ENCODE peak calls at places on chromosomes 3 and 15, in seven cellular contexts. J, C, P, U, I, O and Q are unnamed samples.
A peak's percentile ranks its signal among the peaks of the same experiment; 100 is the strongest.

GRCh38 chr15:57089815-57090214 is 171.4 kb downstream of the TCF12 start:
- DNase-seq in P (no peak), U (no peak), J (no peak), I (no peak), C (no peak), O (no peak), Q (no peak)

GRCh38 chr3:190003730-190004129 is 117.0 kb downstream of the P3H2 start:
- DNase-seq in J (no peak), C (no peak), U (no peak), I (peak; percentile 75), O (peak; percentile 93), P (peak; percentile 70), Q (no peak)

GRCh38 chr3:11643212-11644087 is at the start of gene VGLL4:
- DNase-seq in I (peak; percentile 95), C (peak; percentile 75), J (peak; percentile 92), O (peak; percentile 86), P (peak; percentile 73), U (peak; percentile 87), Q (peak; percentile 95)

GRCh38 chr3:195597848-195598247 is 14.1 kb upstream of the APOD start:
- DNase-seq in U (no peak), I (no peak), O (no peak), P (no peak), J (no peak), C (no peak), Q (no peak)

GRCh38 chr15:78956937-78957336 is 12.1 kb upstream of the CTSH start:
- DNase-seq in O (no peak), C (no peak), I (no peak), P (no peak), J (no peak), U (no peak), Q (no peak)

GRCh38 chr3:113436794-113437193 is 4.5 kb downstream of the CFAP44 start:
- DNase-seq in I (peak; percentile 81), U (no peak), O (peak; percentile 73), C (no peak), J (peak; percentile 14), P (no peak), Q (peak; percentile 46)

GRCh38 chr3:157789162-157789561 is 285.9 kb upstream of the VEPH1 start:
- DNase-seq in P (no peak), U (no peak), O (peak; percentile 87), I (no peak), C (no peak), J (no peak), Q (no peak)

GRCh38 chr3:194489736-194490612 is 3.2 kb upstream of the ATP13A3 start:
- DNase-seq in J (no peak), O (peak; percentile 17), I (peak; percentile 67), P (no peak), C (no peak), U (peak; percentile 54), Q (no peak)

GRCh38 chr3:129016366-129016724 is 15.2 kb downstream of the EFCC1 start:
- DNase-seq in C (peak; percentile 59), U (peak; percentile 90), I (no peak), J (no peak), P (peak; percentile 68), O (peak; percentile 30), Q (peak; percentile 44)

GRCh38 chr3:47380026-47380600 is 708 bp upstream of the PTPN23 start:
- DNase-seq in I (no peak), U (no peak), P (no peak), C (no peak), J (no peak), O (no peak), Q (no peak)
- H2AFZ ChIP-seq in I (peak overlapping the region; percentile 79), U (peak overlapping the region; percentile 67), P (peak overlapping the region; percentile 80), C (peak overlapping the region; percentile 56), J (peak overlapping the region; percentile 83), O (peak overlapping the region; percentile 79), Q (peak overlapping the region; percentile 38)

DNA sequence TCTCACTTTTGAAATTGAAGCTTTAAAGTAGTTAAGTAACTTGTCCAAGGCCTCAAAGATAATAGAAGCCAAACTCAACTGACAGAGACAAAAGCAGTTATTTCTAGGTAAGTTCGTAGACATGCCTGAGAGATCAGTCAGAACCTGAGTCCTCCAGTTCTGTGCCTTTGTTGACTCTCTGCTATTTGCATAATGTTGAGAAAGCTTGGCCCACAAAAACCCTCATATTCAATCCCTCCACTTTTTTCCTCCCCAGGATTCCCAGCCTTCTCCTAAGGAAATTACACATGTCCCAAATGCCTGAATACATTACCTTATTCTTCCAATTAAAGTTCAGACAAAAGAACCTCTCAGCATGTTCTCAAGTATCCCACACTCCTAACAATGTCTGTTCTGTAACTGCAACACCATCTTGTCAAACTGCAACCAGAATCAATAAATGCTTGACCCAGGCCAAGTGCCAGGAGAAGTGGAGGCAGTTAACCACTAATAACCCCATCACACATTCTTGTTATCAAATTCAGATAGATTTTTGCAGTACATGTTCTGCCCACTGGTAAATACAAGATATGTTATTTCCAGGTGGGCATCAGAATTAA is 217.8 kb downstream of the LRRC3B start:
- DNase-seq in U (no peak), I (no peak), P (no peak), C (no peak), O (no peak), J (peak; percentile 17), Q (no peak)
- H3K27ac ChIP-seq in U (no peak overlapping the region), I (no peak overlapping the region), P (no peak overlapping the region), C (no peak overlapping the region), O (no peak overlapping the region), J (no peak overlapping the region), Q (no peak overlapping the region)

DNA sequence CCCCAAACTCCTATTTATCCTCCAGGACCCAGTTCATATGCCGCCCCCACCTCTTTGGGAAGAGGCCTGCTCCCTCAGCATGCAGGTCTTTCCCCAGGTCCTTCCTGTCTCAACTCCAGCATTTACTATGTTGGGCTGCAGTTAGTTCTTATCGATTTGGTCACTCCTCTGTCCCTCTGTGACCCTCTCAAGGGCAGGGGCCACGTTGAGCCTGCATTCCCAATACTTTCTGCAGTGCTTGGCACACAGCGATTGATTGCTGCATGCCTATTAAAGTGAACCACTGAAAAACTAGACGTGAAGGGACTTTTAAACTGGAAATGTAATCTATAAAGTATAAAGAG is 321.8 kb upstream of the ICE2 start:
- DNase-seq in U (no peak), J (no peak), I (no peak), C (no peak), O (no peak), P (no peak), Q (no peak)
- H3K9me2 ChIP-seq in U (no peaks in the 10 kb centered on the region), J (no peaks in the 10 kb centered on the region), I (no peaks in the 10 kb centered on the region), C (no peaks in the 10 kb centered on the region), O (no peaks in the 10 kb centered on the region), P (no peaks in the 10 kb centered on the region), Q (no peaks in the 10 kb centered on the region)

GRCh38 chr3:156642750-156643728 is 31.4 kb upstream of the TIPARP start:
- DNase-seq in O (no peak), J (peak; percentile 14), U (no peak), I (peak; percentile 30), P (no peak), C (no peak), Q (no peak)
- H2AFZ ChIP-seq in O (no peak overlapping the region), J (peak overlapping the region; percentile 96), U (no peak overlapping the region), I (peak overlapping the region; percentile 70), P (no peak overlapping the region), C (peak overlapping the region; percentile 47), Q (no peak overlapping the region)

GRCh38 chr15:65792130-65792987 is at the start of gene DENND4A:
- DNase-seq in C (peak; percentile 97), O (peak; percentile 92), J (peak; percentile 99), I (peak; percentile 99), U (peak; percentile 98), P (peak; percentile 97), Q (peak; percentile 99)

GRCh38 chr15:65790692-65791334 is 1.3 kb downstream of the DENND4A start:
- DNase-seq in J (peak; percentile 13), P (no peak), C (peak; percentile 30), O (peak; percentile 10), U (peak; percentile 56), I (peak; percentile 57), Q (peak; percentile 14)

GRCh38 chr15:65791335-65792129 is 561 bp downstream of the DENND4A start:
- DNase-seq in J (peak; percentile 79), O (peak; percentile 26), C (no peak), U (peak; percentile 58), I (peak; percentile 63), P (peak; percentile 32), Q (peak; percentile 72)

GRCh38 chr15:65793813-65794104 is 1.7 kb upstream of the DENND4A start:
- DNase-seq in U (no peak), P (no peak), I (no peak), C (no peak), O (no peak), J (no peak), Q (no peak)

GRCh38 chr15:65792988-65793812 is 1.1 kb upstream of the DENND4A start:
- DNase-seq in J (no peak), P (no peak), C (no peak), O (no peak), I (no peak), U (no peak), Q (no peak)
- H3K27ac ChIP-seq in J (peak overlapping the region; percentile 91), P (peak overlapping the region; percentile 77), C (peak overlapping the region; percentile 98), O (peak overlapping the region; percentile 67), I (peak overlapping the region; percentile 83), U (peak overlapping the region; percentile 83), Q (peak overlapping the region; percentile 97)

GRCh38 chr3:156768390-156768789 is 57.8 kb upstream of the LEKR1 start:
- DNase-seq in O (no peak), C (no peak), I (no peak), P (no peak), J (no peak), U (no peak), Q (no peak)
- H3K9me2 ChIP-seq in O (no peaks in the 10 kb centered on the region), C (no peaks in the 10 kb centered on the region), I (no peaks in the 10 kb centered on the region), P (no peaks in the 10 kb centered on the region), J (no peaks in the 10 kb centered on the region), U (no peaks in the 10 kb centered on the region), Q (no peaks in the 10 kb centered on the region)

DNA sequence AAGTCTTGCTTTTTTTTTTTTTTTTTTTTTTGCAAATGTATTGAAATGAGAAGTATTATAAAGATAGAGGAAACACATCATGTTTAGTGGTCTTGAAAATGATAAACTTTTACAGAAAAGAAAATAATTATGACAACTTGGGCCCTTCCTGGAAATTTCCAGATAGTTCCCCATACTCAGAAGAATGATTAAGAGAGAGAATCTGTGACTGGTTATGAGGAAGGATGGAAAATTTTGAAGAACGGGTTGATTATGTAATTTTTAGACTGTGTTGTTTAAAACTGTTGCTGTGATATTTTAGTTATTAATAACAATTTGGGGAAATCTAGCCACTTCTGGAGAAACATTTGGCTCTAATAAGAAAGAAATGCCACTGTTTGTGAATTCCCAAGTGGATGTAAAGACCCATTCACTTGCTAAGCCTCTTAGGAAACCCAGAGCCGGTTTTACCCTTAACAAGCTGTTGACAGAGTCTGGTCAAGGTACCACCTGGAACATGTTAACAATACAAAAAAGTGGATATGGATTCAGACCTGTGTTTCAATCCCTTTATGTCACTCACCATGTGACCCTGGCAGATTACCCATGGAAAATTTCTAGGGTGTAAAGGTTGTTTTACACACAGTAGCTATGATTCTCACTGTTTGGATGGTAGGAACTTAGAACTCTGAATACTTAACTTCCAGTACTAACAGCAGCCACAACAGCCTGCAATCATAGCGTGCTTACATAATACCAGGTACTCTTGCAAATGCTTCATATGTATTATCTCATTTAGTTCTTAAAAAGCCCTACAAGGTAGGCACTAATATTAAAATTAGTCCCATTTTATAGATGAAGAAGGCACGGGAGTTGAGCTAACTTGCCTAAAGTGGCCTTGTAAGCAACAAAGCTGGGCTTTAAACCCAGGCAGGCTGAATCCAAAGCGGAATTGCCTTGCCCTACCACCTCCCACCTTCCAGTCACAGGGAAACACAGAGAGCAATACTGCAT is 32.0 kb downstream of the ZBTB38 start:
- DNase-seq in O (no peak), J (peak; percentile 45), C (peak; percentile 67), U (no peak), P (no peak), I (peak; percentile 57), Q (peak; percentile 74)
- H2AFZ ChIP-seq in O (no peak overlapping the region), J (no peak overlapping the region), C (no peak overlapping the region), U (no peak overlapping the region), P (no peak overlapping the region), I (no peak overlapping the region), Q (no peak overlapping the region)

GRCh38 chr15:47674576-47675232 is 42.6 kb upstream of the SEMA6D start:
- DNase-seq in O (no peak), P (no peak), C (no peak), I (no peak), J (no peak), U (no peak), Q (no peak)
- H3K27ac ChIP-seq in O (no peak overlapping the region), P (no peak overlapping the region), C (no peak overlapping the region), I (no peak overlapping the region), J (no peak overlapping the region), U (no peak overlapping the region), Q (no peak overlapping the region)